ENCODE peak calls at places on chromosome 12, in nine cellular contexts. One of them, this sample, is unnamed. For H3K9me3, the result is how much of the 10 kb centered on the place peaks cover.

GRCh38 chr12:116050266-116050665 is 227.2 kb downstream of the MED13L start:
- DNase-seq in right cardiac atrium: no peak
- DNase-seq in cardiac muscle cell: no peak
- DNase-seq in GM23248: peak
- DNase-seq in neural progenitor cell: no peak
- DNase-seq in gastrocnemius medialis: no peak
- DNase-seq in left ventricle myocardium inferior: no peak
- DNase-seq in CD8-positive, alpha-beta T cell: no peak
- DNase-seq in effector memory CD4-positive, alpha-beta T cell: no peak
- DNase-seq in this sample: no peak

GRCh38 chr12:91126516-91126915 is 15.2 kb upstream of the LUM start:
- DNase-seq in neural progenitor cell: no peak
- DNase-seq in cardiac muscle cell: no peak
- DNase-seq in GM23248: peak
- DNase-seq in effector memory CD4-positive, alpha-beta T cell: no peak
- DNase-seq in left ventricle myocardium inferior: no peak
- DNase-seq in right cardiac atrium: no peak
- DNase-seq in CD8-positive, alpha-beta T cell: no peak
- DNase-seq in gastrocnemius medialis: no peak
- DNase-seq in this sample: no peak

GRCh38 chr12:86376052-86376451 is 119.9 kb upstream of the MGAT4C start:
- DNase-seq in gastrocnemius medialis: no peak
- DNase-seq in left ventricle myocardium inferior: peak
- DNase-seq in effector memory CD4-positive, alpha-beta T cell: no peak
- DNase-seq in right cardiac atrium: no peak
- DNase-seq in cardiac muscle cell: peak
- DNase-seq in CD8-positive, alpha-beta T cell: no peak
- DNase-seq in neural progenitor cell: peak
- DNase-seq in GM23248: no peak
- DNase-seq in this sample: no peak

GRCh38 chr12:132094269-132094891 is 49.7 kb downstream of the DDX51 start:
- DNase-seq in gastrocnemius medialis: no peak
- DNase-seq in GM23248: no peak
- DNase-seq in CD8-positive, alpha-beta T cell: no peak
- DNase-seq in left ventricle myocardium inferior: no peak
- DNase-seq in cardiac muscle cell: no peak
- DNase-seq in right cardiac atrium: no peak
- DNase-seq in neural progenitor cell: no peak
- DNase-seq in effector memory CD4-positive, alpha-beta T cell: no peak
- DNase-seq in this sample: no peak

GRCh38 chr12:104956870-104957301 is 1.2 kb downstream of the SLC41A2 start:
- DNase-seq in neural progenitor cell: no peak
- DNase-seq in left ventricle myocardium inferior: no peak
- DNase-seq in right cardiac atrium: no peak
- DNase-seq in GM23248: peak
- DNase-seq in cardiac muscle cell: no peak
- DNase-seq in effector memory CD4-positive, alpha-beta T cell: no peak
- DNase-seq in CD8-positive, alpha-beta T cell: no peak
- DNase-seq in gastrocnemius medialis: no peak
- DNase-seq in this sample: no peak

GRCh38 chr12:109537136-109537535 is 36.2 kb downstream of the MMAB start:
- DNase-seq in neural progenitor cell: no peak
- DNase-seq in gastrocnemius medialis: no peak
- DNase-seq in cardiac muscle cell: no peak
- DNase-seq in right cardiac atrium: no peak
- DNase-seq in GM23248: no peak
- DNase-seq in effector memory CD4-positive, alpha-beta T cell: no peak
- DNase-seq in left ventricle myocardium inferior: no peak
- DNase-seq in CD8-positive, alpha-beta T cell: no peak
- DNase-seq in this sample: no peak

GRCh38 chr12:88058719-88059077 is 29.5 kb upstream of the C12orf50 start:
- DNase-seq in right cardiac atrium: no peak
- DNase-seq in effector memory CD4-positive, alpha-beta T cell: no peak
- DNase-seq in GM23248: peak
- DNase-seq in left ventricle myocardium inferior: no peak
- DNase-seq in neural progenitor cell: no peak
- DNase-seq in CD8-positive, alpha-beta T cell: no peak
- DNase-seq in cardiac muscle cell: peak
- DNase-seq in gastrocnemius medialis: no peak
- DNase-seq in this sample: no peak

GRCh38 chr12:86042062-86042461 is 168.0 kb downstream of the NTS start:
- DNase-seq in effector memory CD4-positive, alpha-beta T cell: no peak
- DNase-seq in left ventricle myocardium inferior: no peak
- DNase-seq in GM23248: no peak
- DNase-seq in cardiac muscle cell: no peak
- DNase-seq in neural progenitor cell: no peak
- DNase-seq in gastrocnemius medialis: no peak
- DNase-seq in right cardiac atrium: no peak
- DNase-seq in CD8-positive, alpha-beta T cell: no peak
- DNase-seq in this sample: no peak

GRCh38 chr12:92529944-92530343 is 172.8 kb upstream of the PLEKHG7 start:
- DNase-seq in right cardiac atrium: no peak
- DNase-seq in left ventricle myocardium inferior: no peak
- DNase-seq in effector memory CD4-positive, alpha-beta T cell: no peak
- DNase-seq in cardiac muscle cell: no peak
- DNase-seq in CD8-positive, alpha-beta T cell: no peak
- DNase-seq in neural progenitor cell: no peak
- DNase-seq in gastrocnemius medialis: no peak
- DNase-seq in GM23248: no peak
- DNase-seq in this sample: no peak

GRCh38 chr12:104930388-104931326 is 27.4 kb downstream of the SLC41A2 start:
- DNase-seq in effector memory CD4-positive, alpha-beta T cell: no peak
- DNase-seq in neural progenitor cell: no peak
- DNase-seq in left ventricle myocardium inferior: no peak
- DNase-seq in CD8-positive, alpha-beta T cell: no peak
- DNase-seq in cardiac muscle cell: no peak
- DNase-seq in GM23248: peak
- DNase-seq in right cardiac atrium: no peak
- DNase-seq in gastrocnemius medialis: no peak
- DNase-seq in this sample: no peak

GRCh38 chr12:128418944-128419343 is 152.0 kb downstream of the TMEM132C start:
- DNase-seq in gastrocnemius medialis: no peak
- DNase-seq in neural progenitor cell: no peak
- DNase-seq in CD8-positive, alpha-beta T cell: no peak
- DNase-seq in cardiac muscle cell: no peak
- DNase-seq in left ventricle myocardium inferior: no peak
- DNase-seq in effector memory CD4-positive, alpha-beta T cell: no peak
- DNase-seq in right cardiac atrium: no peak
- DNase-seq in GM23248: no peak
- DNase-seq in this sample: no peak

GRCh38 chr12:89384750-89385273 is 32.5 kb upstream of the DUSP6 start:
- DNase-seq in left ventricle myocardium inferior: no peak
- DNase-seq in cardiac muscle cell: no peak
- DNase-seq in CD8-positive, alpha-beta T cell: no peak
- DNase-seq in GM23248: no peak
- DNase-seq in neural progenitor cell: no peak
- DNase-seq in effector memory CD4-positive, alpha-beta T cell: no peak
- DNase-seq in gastrocnemius medialis: no peak
- DNase-seq in right cardiac atrium: no peak
- DNase-seq in this sample: no peak

GRCh38 chr12:20366776-20367409 is 1.4 kb upstream of the PDE3A start:
- DNase-seq in GM23248: no peak
- DNase-seq in gastrocnemius medialis: no peak
- DNase-seq in cardiac muscle cell: no peak
- DNase-seq in left ventricle myocardium inferior: no peak
- DNase-seq in neural progenitor cell: no peak
- DNase-seq in effector memory CD4-positive, alpha-beta T cell: no peak
- DNase-seq in CD8-positive, alpha-beta T cell: no peak
- DNase-seq in right cardiac atrium: no peak
- DNase-seq in this sample: no peak

GRCh38 chr12:29589271-29589670 is 91.8 kb upstream of the OVCH1 start:
- DNase-seq in neural progenitor cell: no peak
- DNase-seq in cardiac muscle cell: no peak
- DNase-seq in right cardiac atrium: no peak
- DNase-seq in CD8-positive, alpha-beta T cell: no peak
- DNase-seq in effector memory CD4-positive, alpha-beta T cell: no peak
- DNase-seq in gastrocnemius medialis: no peak
- DNase-seq in left ventricle myocardium inferior: no peak
- DNase-seq in GM23248: no peak
- DNase-seq in this sample: no peak

GRCh38 chr12:26514364-26514763 is 318.6 kb downstream of the ITPR2 start:
- DNase-seq in cardiac muscle cell: no peak
- DNase-seq in GM23248: peak
- DNase-seq in gastrocnemius medialis: no peak
- DNase-seq in CD8-positive, alpha-beta T cell: no peak
- DNase-seq in left ventricle myocardium inferior: no peak
- DNase-seq in right cardiac atrium: no peak
- DNase-seq in neural progenitor cell: no peak
- DNase-seq in effector memory CD4-positive, alpha-beta T cell: no peak
- DNase-seq in this sample: no peak

GRCh38 chr12:56105503-56105902 is 1.1 kb downstream of the PA2G4 start:
- DNase-seq in CD8-positive, alpha-beta T cell: no peak
- DNase-seq in neural progenitor cell: no peak
- DNase-seq in left ventricle myocardium inferior: no peak
- DNase-seq in effector memory CD4-positive, alpha-beta T cell: no peak
- DNase-seq in right cardiac atrium: no peak
- DNase-seq in gastrocnemius medialis: no peak
- DNase-seq in cardiac muscle cell: no peak
- DNase-seq in GM23248: no peak
- DNase-seq in this sample: no peak
- H3K27ac ChIP-seq in CD8-positive, alpha-beta T cell: no peak
- H3K27ac ChIP-seq in neural progenitor cell: no peak
- H3K27ac ChIP-seq in left ventricle myocardium inferior: peak
- H3K27ac ChIP-seq in effector memory CD4-positive, alpha-beta T cell: peak
- H3K27ac ChIP-seq in right cardiac atrium: no peak
- H3K27ac ChIP-seq in gastrocnemius medialis: peak
- H3K27ac ChIP-seq in cardiac muscle cell: peak
- H3K27ac ChIP-seq in GM23248: peak
- H3K27ac ChIP-seq in this sample: peak

GRCh38 chr12:34286483-34286882 is 264.2 kb downstream of the ALG10 start:
- DNase-seq in GM23248: no peak
- DNase-seq in gastrocnemius medialis: no peak
- DNase-seq in CD8-positive, alpha-beta T cell: peak
- DNase-seq in right cardiac atrium: no peak
- DNase-seq in cardiac muscle cell: no peak
- DNase-seq in effector memory CD4-positive, alpha-beta T cell: no peak
- DNase-seq in left ventricle myocardium inferior: peak
- DNase-seq in neural progenitor cell: no peak
- DNase-seq in this sample: no peak

GRCh38 chr12:34287986-34288962 is 266.0 kb downstream of the ALG10 start:
- DNase-seq in left ventricle myocardium inferior: peak
- DNase-seq in right cardiac atrium: no peak
- DNase-seq in GM23248: no peak
- DNase-seq in cardiac muscle cell: no peak
- DNase-seq in neural progenitor cell: no peak
- DNase-seq in gastrocnemius medialis: no peak
- DNase-seq in effector memory CD4-positive, alpha-beta T cell: no peak
- DNase-seq in CD8-positive, alpha-beta T cell: no peak
- DNase-seq in this sample: no peak

GRCh38 chr12:34288963-34289345 is 266.7 kb downstream of the ALG10 start:
- DNase-seq in GM23248: no peak
- DNase-seq in cardiac muscle cell: no peak
- DNase-seq in neural progenitor cell: no peak
- DNase-seq in CD8-positive, alpha-beta T cell: no peak
- DNase-seq in left ventricle myocardium inferior: no peak
- DNase-seq in gastrocnemius medialis: no peak
- DNase-seq in right cardiac atrium: no peak
- DNase-seq in effector memory CD4-positive, alpha-beta T cell: no peak
- DNase-seq in this sample: no peak

GRCh38 chr12:34286934-34287333 is 264.6 kb downstream of the ALG10 start:
- DNase-seq in left ventricle myocardium inferior: no peak
- DNase-seq in GM23248: no peak
- DNase-seq in effector memory CD4-positive, alpha-beta T cell: no peak
- DNase-seq in right cardiac atrium: no peak
- DNase-seq in CD8-positive, alpha-beta T cell: no peak
- DNase-seq in neural progenitor cell: no peak
- DNase-seq in cardiac muscle cell: no peak
- DNase-seq in gastrocnemius medialis: no peak
- DNase-seq in this sample: no peak

GRCh38 chr12:34287437-34287836 is 265.1 kb downstream of the ALG10 start:
- DNase-seq in CD8-positive, alpha-beta T cell: no peak
- DNase-seq in right cardiac atrium: no peak
- DNase-seq in effector memory CD4-positive, alpha-beta T cell: no peak
- DNase-seq in neural progenitor cell: no peak
- DNase-seq in gastrocnemius medialis: no peak
- DNase-seq in GM23248: no peak
- DNase-seq in left ventricle myocardium inferior: no peak
- DNase-seq in cardiac muscle cell: no peak
- DNase-seq in this sample: no peak
- H3K9me3 ChIP-seq in CD8-positive, alpha-beta T cell: under half
- H3K9me3 ChIP-seq in right cardiac atrium: under half
- H3K9me3 ChIP-seq in effector memory CD4-positive, alpha-beta T cell: under half
- H3K9me3 ChIP-seq in neural progenitor cell: under half
- H3K9me3 ChIP-seq in gastrocnemius medialis: under half
- H3K9me3 ChIP-seq in GM23248: under half
- H3K9me3 ChIP-seq in left ventricle myocardium inferior: half or more
- H3K9me3 ChIP-seq in cardiac muscle cell: under half
- H3K9me3 ChIP-seq in this sample: under half

GRCh38 chr12:111107392-111108178 is 187.2 kb upstream of the MYL2 start:
- DNase-seq in GM23248: no peak
- DNase-seq in cardiac muscle cell: no peak
- DNase-seq in gastrocnemius medialis: no peak
- DNase-seq in right cardiac atrium: no peak
- DNase-seq in left ventricle myocardium inferior: no peak
- DNase-seq in neural progenitor cell: no peak
- DNase-seq in effector memory CD4-positive, alpha-beta T cell: no peak
- DNase-seq in CD8-positive, alpha-beta T cell: no peak
- DNase-seq in this sample: no peak

GRCh38 chr12:111117017-111117416 is 196.6 kb upstream of the MYL2 start:
- DNase-seq in effector memory CD4-positive, alpha-beta T cell: no peak
- DNase-seq in left ventricle myocardium inferior: no peak
- DNase-seq in right cardiac atrium: no peak
- DNase-seq in gastrocnemius medialis: no peak
- DNase-seq in CD8-positive, alpha-beta T cell: no peak
- DNase-seq in neural progenitor cell: no peak
- DNase-seq in cardiac muscle cell: no peak
- DNase-seq in GM23248: no peak
- DNase-seq in this sample: no peak

GRCh38 chr12:111108726-111109125 is 188.3 kb upstream of the MYL2 start:
- DNase-seq in GM23248: no peak
- DNase-seq in gastrocnemius medialis: no peak
- DNase-seq in effector memory CD4-positive, alpha-beta T cell: no peak
- DNase-seq in right cardiac atrium: no peak
- DNase-seq in left ventricle myocardium inferior: no peak
- DNase-seq in cardiac muscle cell: no peak
- DNase-seq in CD8-positive, alpha-beta T cell: no peak
- DNase-seq in neural progenitor cell: no peak
- DNase-seq in this sample: no peak

DNA sequence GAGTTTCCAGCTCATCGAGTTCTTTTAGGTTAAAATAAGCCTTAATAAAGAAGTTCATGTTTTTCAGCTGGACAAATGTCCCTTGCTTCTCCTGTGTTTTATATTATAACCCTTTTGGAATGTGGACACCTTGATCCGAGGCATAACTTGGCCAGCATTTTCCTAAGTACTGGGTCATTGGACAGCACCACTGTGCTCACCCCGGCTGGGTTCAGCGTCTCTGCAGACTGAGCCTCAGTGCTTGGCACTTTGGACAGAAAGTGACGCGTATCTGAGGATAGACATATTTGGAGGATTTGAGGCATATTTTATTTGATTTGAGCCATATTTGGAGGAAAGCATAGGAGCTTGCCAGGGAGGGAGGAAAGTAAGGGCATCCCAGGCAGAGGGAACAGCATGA is 192.3 kb upstream of the MYL2 start:
- DNase-seq in GM23248: no peak
- DNase-seq in gastrocnemius medialis: no peak
- DNase-seq in cardiac muscle cell: no peak
- DNase-seq in right cardiac atrium: no peak
- DNase-seq in CD8-positive, alpha-beta T cell: no peak
- DNase-seq in neural progenitor cell: no peak
- DNase-seq in effector memory CD4-positive, alpha-beta T cell: no peak
- DNase-seq in left ventricle myocardium inferior: no peak
- DNase-seq in this sample: no peak
- H3K27ac ChIP-seq in GM23248: no peak
- H3K27ac ChIP-seq in gastrocnemius medialis: no peak
- H3K27ac ChIP-seq in cardiac muscle cell: no peak
- H3K27ac ChIP-seq in right cardiac atrium: no peak
- H3K27ac ChIP-seq in CD8-positive, alpha-beta T cell: no peak
- H3K27ac ChIP-seq in neural progenitor cell: no peak
- H3K27ac ChIP-seq in effector memory CD4-positive, alpha-beta T cell: no peak
- H3K27ac ChIP-seq in left ventricle myocardium inferior: no peak
- H3K27ac ChIP-seq in this sample: no peak

GRCh38 chr12:118055865-118056773 is 4.9 kb downstream of the WSB2 start:
- DNase-seq in CD8-positive, alpha-beta T cell: no peak
- DNase-seq in cardiac muscle cell: no peak
- DNase-seq in right cardiac atrium: no peak
- DNase-seq in left ventricle myocardium inferior: no peak
- DNase-seq in neural progenitor cell: no peak
- DNase-seq in effector memory CD4-positive, alpha-beta T cell: no peak
- DNase-seq in GM23248: no peak
- DNase-seq in gastrocnemius medialis: no peak
- DNase-seq in this sample: no peak
- H3K9me3 ChIP-seq in CD8-positive, alpha-beta T cell: under half
- H3K9me3 ChIP-seq in cardiac muscle cell: under half
- H3K9me3 ChIP-seq in right cardiac atrium: under half
- H3K9me3 ChIP-seq in left ventricle myocardium inferior: under half
- H3K9me3 ChIP-seq in neural progenitor cell: under half
- H3K9me3 ChIP-seq in effector memory CD4-positive, alpha-beta T cell: under half
- H3K9me3 ChIP-seq in GM23248: under half
- H3K9me3 ChIP-seq in gastrocnemius medialis: under half
- H3K9me3 ChIP-seq in this sample: under half

This sample was measured in CD8-positive, alpha-beta memory T cell.